ENCODE peak calls at places on chromosomes 1 and 21, in five cellular contexts. E is GM12864, G is GM06990, K is bronchial epithelial cell, I is left ventricle myocardium inferior. U is an unnamed sample.

GRCh38 chr1:189787201-189787600 is 690.5 kb downstream of the BRINP3 start:
- DNase-seq in I (no peak), K (no peak), E (no peak), G (no peak), U (no peak)

GRCh38 chr21:39452207-39452964 is 616 bp downstream of the SH3BGR start:
- DNase-seq in G (no peak), K (peak), E (no peak), I (no peak), U (no peak)

GRCh38 chr1:87428351-87428750 is 99.7 kb downstream of the LMO4 start:
- DNase-seq in I (no peak), K (no peak), E (no peak), G (no peak), U (no peak)

GRCh38 chr21:45259206-45259795 is 28.4 kb downstream of the POFUT2 start:
- DNase-seq in I (no peak), E (no peak), K (no peak), G (no peak), U (no peak)

GRCh38 chr1:67013573-67013972 is 40.4 kb downstream of the SLC35D1 start:
- DNase-seq in G (no peak), E (no peak), K (peak), I (no peak), U (no peak)

GRCh38 chr1:200298242-200298641 is 111.6 kb downstream of the ZNF281 start:
- DNase-seq in G (no peak), K (no peak), E (no peak), I (no peak), U (no peak)

GRCh38 chr1:11925938-11926292 is 312 bp downstream of the KIAA2013 start:
- DNase-seq in E (no peak), G (no peak), K (no peak), I (no peak), U (no peak)

GRCh38 chr1:239717097-239718051 is 331.0 kb downstream of the CHRM3 start:
- DNase-seq in K (peak), E (no peak), G (no peak), I (no peak), U (no peak)

GRCh38 chr1:94705755-94706154 is 114.4 kb upstream of the SLC44A3 start:
- DNase-seq in E (no peak), I (no peak), G (no peak), K (no peak), U (no peak)

GRCh38 chr1:156703741-156704140 is 1.6 kb downstream of the CRABP2 start:
- DNase-seq in G (no peak), K (no peak), E (no peak), I (no peak), U (no peak)

GRCh38 chr21:35178812-35179211 is 129.7 kb upstream of the RUNX1 start:
- DNase-seq in I (no peak), K (peak), E (no peak), G (no peak), U (no peak)

GRCh38 chr1:152110860-152111514 is 4.3 kb downstream of the TCHH start:
- DNase-seq in E (no peak), K (peak), I (peak), G (no peak), U (no peak)

GRCh38 chr1:10628685-10629084 is 153.9 kb downstream of the PEX14 start:
- DNase-seq in G (no peak), I (peak), K (no peak), E (no peak), U (peak)

GRCh38 chr1:12040457-12041051 is 21.3 kb downstream of the MIIP start:
- DNase-seq in G (peak), E (peak), K (peak), I (no peak), U (no peak)

GRCh38 chr1:21292991-21293536 is 2.8 kb upstream of the ECE1 start:
- DNase-seq in G (peak), E (peak), I (no peak), K (no peak), U (no peak)

GRCh38 chr1:201930137-201930536 is 16.2 kb downstream of the LMOD1 start:
- DNase-seq in I (no peak), K (no peak), E (no peak), G (no peak), U (no peak)

GRCh38 chr1:245262876-245263625 is 108.3 kb downstream of the KIF26B start:
- DNase-seq in G (no peak), K (peak), I (no peak), E (no peak), U (no peak)

GRCh38 chr1:208292913-208293312 is 48.7 kb upstream of the PLXNA2 start:
- DNase-seq in I (no peak), K (no peak), E (no peak), G (no peak), U (no peak)

GRCh38 chr1:74767490-74767889 is 34.5 kb downstream of the TYW3 start:
- DNase-seq in K (peak), I (no peak), G (no peak), E (peak), U (no peak)

GRCh38 chr1:215926670-215927069 is 359.6 kb downstream of the KCTD3 start:
- DNase-seq in I (no peak), E (no peak), G (no peak), K (no peak), U (no peak)

DNA sequence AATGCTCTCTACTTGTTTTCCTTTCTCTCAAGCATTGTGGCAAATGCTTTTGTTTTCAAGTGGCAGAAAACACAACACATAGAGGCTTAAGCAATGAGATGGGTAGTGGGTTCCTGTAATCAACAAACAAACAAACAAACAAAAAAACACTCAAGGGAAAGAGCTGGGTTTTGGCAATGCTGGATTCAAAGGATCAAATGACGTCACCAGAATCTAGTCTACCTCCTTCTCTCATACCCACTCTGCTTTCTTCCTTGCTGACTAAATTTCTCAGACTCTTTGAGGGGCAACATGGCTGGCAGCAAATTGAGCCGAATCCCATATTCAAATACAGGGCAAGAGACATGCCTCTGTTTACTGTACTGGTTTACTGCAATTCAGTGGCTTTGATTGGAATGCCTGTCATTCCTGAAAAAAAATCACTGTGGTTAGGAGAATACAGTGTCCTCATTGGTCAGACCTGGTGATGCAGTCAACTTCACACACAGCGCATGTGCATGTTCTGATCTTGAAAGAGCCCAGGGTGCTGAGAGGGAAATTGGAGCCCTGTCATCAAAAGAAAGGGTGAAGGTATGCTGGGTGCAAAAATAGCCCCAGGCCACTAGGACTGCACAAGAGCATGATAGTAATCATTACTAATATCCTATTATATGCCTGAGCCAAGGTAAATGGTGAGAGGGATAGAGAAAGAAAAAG is 356.2 kb downstream of the KCTD3 start:
- DNase-seq in K (peak), I (no peak), G (no peak), E (no peak), U (no peak)
- TF ChIP-seq CTCF in K (no peak), I (no peak), G (no peak), E (no peak), U (no peak)

DNA sequence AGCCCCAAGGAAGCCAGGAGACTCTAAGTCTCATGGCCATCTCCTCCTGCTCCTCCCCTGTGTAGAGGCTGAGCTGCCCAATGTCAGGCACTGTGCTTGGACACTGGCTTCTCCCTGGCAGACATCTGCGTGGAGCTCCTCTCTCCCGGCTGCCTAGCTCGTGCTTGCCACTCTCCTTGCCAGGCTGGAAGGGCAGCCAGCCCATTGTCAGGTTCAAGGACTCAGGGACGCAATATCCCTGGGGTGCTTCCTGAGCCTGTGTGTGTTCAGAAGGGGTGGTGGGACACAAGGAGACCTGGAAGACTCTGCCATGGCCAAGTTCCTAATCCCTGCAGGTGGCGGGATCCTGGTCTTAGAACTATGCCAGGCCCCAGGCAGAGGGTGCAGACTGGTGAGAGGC is 65.4 kb upstream of the PARP1 start:
- DNase-seq in E (no peak), K (no peak), I (no peak), G (no peak), U (no peak)
- TF ChIP-seq CTCF in E (no peak), K (no peak), I (no peak), G (no peak), U (no peak)

GRCh38 chr21:42851812-42852665 is 27.3 kb downstream of the WDR4 start:
- DNase-seq in G (no peak), E (no peak), I (no peak), K (no peak), U (no peak)

GRCh38 chr21:42850463-42850862 is 28.9 kb downstream of the WDR4 start:
- DNase-seq in K (no peak), I (no peak), E (no peak), G (no peak), U (no peak)

GRCh38 chr21:42848932-42849758 is 30.2 kb downstream of the WDR4 start:
- DNase-seq in I (no peak), E (no peak), G (no peak), K (no peak), U (peak)

GRCh38 chr21:42849759-42850412 is 29.5 kb downstream of the WDR4 start:
- DNase-seq in K (no peak), E (no peak), G (no peak), I (no peak), U (no peak)

GRCh38 chr21:42850866-42851391 is 28.4 kb downstream of the WDR4 start:
- DNase-seq in G (no peak), E (no peak), K (no peak), I (no peak), U (no peak)
- TF ChIP-seq CTCF in G (peak), E (peak), K (peak), I (peak), U (peak)

GRCh38 chr1:37389327-37389726 is 85.1 kb upstream of the ZC3H12A start:
- DNase-seq in G (no peak), I (no peak), E (no peak), K (no peak), U (no peak)

GRCh38 chr1:37392051-37392450 is 82.3 kb upstream of the ZC3H12A start:
- DNase-seq in K (no peak), I (no peak), G (no peak), E (no peak), U (no peak)

GRCh38 chr1:37393585-37394120 is 80.7 kb upstream of the ZC3H12A start:
- DNase-seq in G (no peak), I (no peak), K (no peak), E (no peak), U (no peak)

GRCh38 chr1:37393173-37393572 is 81.2 kb upstream of the ZC3H12A start:
- DNase-seq in I (no peak), K (no peak), E (no peak), G (no peak), U (no peak)

GRCh38 chr1:37391181-37391949 is 83.0 kb upstream of the ZC3H12A start:
- DNase-seq in G (no peak), I (no peak), K (no peak), E (no peak), U (no peak)
- TF ChIP-seq CTCF in G (peak), I (no peak), K (peak), E (peak), U (no peak)

DNA sequence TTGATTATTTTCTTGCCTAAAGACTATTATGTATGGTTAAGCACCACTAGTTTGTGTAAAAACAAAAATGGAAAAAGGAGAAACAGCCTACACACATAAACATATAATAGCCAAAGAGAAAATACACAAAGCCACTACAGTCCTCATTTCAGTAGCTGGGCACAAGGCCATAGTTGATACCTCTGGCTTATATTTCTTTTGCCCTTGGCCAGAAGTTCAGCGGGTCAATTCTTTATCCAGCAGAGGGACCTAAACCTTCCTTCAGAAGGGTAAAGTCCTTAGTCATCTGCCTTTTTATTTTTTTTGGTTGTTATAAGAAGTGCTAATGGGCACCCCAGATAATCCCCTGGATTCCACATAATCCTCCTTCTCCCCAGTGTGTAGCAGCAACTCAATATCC is 134.1 kb downstream of the PIGK start:
- DNase-seq in G (no peak), I (no peak), E (no peak), K (no peak), U (no peak)
- TF ChIP-seq CTCF in G (no peak), I (no peak), E (no peak), K (no peak), U (no peak)

GRCh38 chr1:92066321-92066720 is 8.9 kb downstream of the SETSIP start:
- DNase-seq in E (no peak), K (no peak), G (no peak), I (no peak), U (no peak)

GRCh38 chr1:92070892-92071291 is 4.3 kb downstream of the SETSIP start:
- DNase-seq in K (no peak), I (no peak), E (no peak), G (no peak), U (no peak)

DNA sequence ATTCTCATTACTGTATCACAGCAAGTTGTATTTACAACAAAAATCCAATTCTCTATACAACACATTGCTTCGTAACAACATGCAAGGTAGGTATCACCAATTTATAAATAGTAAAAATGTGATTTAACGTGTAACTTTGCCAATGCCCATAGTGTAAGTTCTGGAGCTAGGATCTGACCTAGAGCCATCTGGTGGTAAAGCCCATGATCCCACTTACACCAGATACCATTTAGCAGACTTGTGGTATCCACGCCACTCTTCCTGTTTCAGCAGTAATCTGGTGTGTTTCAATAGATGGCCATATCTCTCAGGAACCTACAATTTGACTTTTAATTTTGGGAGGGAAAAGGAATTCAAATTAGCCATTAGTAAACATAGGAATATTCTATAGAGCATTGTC is 10.2 kb downstream of the SETSIP start:
- DNase-seq in I (no peak), K (no peak), G (no peak), E (no peak), U (no peak)
- TF ChIP-seq CTCF in I (no peak), K (no peak), G (no peak), E (no peak), U (no peak)

GRCh38 chr1:23798662-23799142 is 1.9 kb downstream of the GALE start:
- DNase-seq in E (no peak), I (no peak), K (no peak), G (no peak), U (no peak)
- TF ChIP-seq CTCF in E (peak), I (no peak), K (peak), G (peak), U (peak)

DNA sequence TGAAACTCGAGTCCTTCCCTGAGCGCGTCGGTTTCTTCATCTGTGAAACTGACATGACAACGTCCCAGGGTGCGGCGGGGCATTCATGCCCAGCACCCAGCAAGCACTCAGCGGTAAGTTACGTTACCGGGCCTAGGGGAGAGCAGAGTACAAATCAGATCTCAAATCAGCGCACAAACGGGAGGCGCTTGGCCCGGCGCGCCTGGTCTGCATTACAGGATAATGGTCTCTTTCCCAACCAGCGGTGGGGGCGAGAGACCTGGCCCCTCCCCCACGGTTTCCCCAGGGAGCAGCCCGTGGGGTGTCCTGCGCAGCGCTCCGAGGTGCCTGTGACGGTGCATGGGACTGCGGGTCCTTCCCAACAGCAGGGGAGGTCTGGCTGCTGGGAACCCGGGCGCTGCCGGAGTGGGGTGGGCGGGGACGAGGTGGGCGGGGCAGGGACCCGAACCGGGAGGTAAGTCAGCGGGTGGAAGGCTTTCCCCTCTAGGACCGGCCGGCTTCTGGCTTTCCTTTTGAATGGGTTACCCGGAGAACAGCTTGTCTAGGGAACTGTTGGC is 1.0 kb downstream of the TMEM51 start:
- DNase-seq in E (no peak), I (peak), K (peak), G (no peak), U (no peak)
- TF ChIP-seq CTCF in E (no peak), I (no peak), K (no peak), G (no peak), U (no peak)

GRCh38 chr1:61157420-61157987 is 75.1 kb downstream of the NFIA start:
- DNase-seq in G (no peak), E (no peak), I (no peak), K (no peak), U (no peak)

GRCh38 chr1:61149010-61149860 is 66.9 kb downstream of the NFIA start:
- DNase-seq in I (no peak), E (no peak), K (peak), G (no peak), U (no peak)

GRCh38 chr1:61156576-61157239 is 74.3 kb downstream of the NFIA start:
- DNase-seq in G (no peak), E (no peak), K (no peak), I (no peak), U (no peak)

GRCh38 chr1:61152066-61152465 is 69.7 kb downstream of the NFIA start:
- DNase-seq in K (no peak), I (no peak), G (no peak), E (no peak), U (no peak)

GRCh38 chr1:61152706-61153105 is 70.3 kb downstream of the NFIA start:
- DNase-seq in E (no peak), G (no peak), K (no peak), I (no peak), U (no peak)
- TF ChIP-seq CTCF in E (no peak), G (no peak), K (no peak), I (no peak), U (no peak)